ENCODE peak calls at places on chromosomes 4 and X, in six cellular contexts. Y is GM12892, D is HepG2, T is K562, L is H1, N is GM12878. X is an unnamed sample.

GRCh38 chr4:170591076-170591475 is 501.3 kb upstream of the AADAT start:
- DNase-seq in N (no peak), L (no peak), D (no peak), T (no peak), Y (no peak), X (no peak)

GRCh38 chr4:40563401-40563800 is 66.3 kb downstream of the RBM47 start:
- DNase-seq in L (no peak), D (peak; percentile 44), Y (no peak), T (no peak), N (no peak), X (no peak)

GRCh38 chr4:3879681-3880594 is 113.8 kb downstream of the ADRA2C start:
- DNase-seq in Y (peak; percentile 13), T (no peak), D (no peak), N (no peak), L (peak; percentile 61), X (peak; percentile 12)

GRCh38 chr4:112145820-112146813 is 863 bp downstream of the FAM241A start:
- DNase-seq in N (peak; percentile 17), T (peak; percentile 46), L (peak; percentile 72), Y (peak; percentile 47), D (no peak), X (peak; percentile 43)

GRCh38 chrX:106039920-106040319 is 1.4 kb upstream of the SERPINA7 start:
- DNase-seq in L (peak; percentile 33), D (peak; percentile 52), N (no peak), Y (no peak), T (no peak), X (no peak)

GRCh38 chr4:20219526-20219925 is 32.2 kb upstream of the SLIT2 start:
- DNase-seq in L (no peak), T (no peak), D (no peak), Y (no peak), N (no peak), X (no peak)

GRCh38 chrX:9913041-9913440 is 54.1 kb upstream of the CLDN34 start:
- DNase-seq in N (no peak), D (no peak), T (no peak), L (no peak), Y (no peak), X (no peak)

GRCh38 chrX:41382699-41383645 is 49.0 kb downstream of the DDX3X start:
- DNase-seq in D (no peak), T (no peak), N (no peak), L (no peak), Y (no peak), X (no peak)

GRCh38 chrX:10387011-10387410 is 230.2 kb downstream of the CLCN4 start:
- DNase-seq in L (no peak), Y (no peak), D (no peak), T (no peak), N (no peak), X (no peak)

GRCh38 chr4:119131160-119131559 is 4.5 kb upstream of the MYOZ2 start:
- DNase-seq in Y (no peak), N (no peak), D (no peak), T (no peak), L (no peak), X (no peak)

GRCh38 chr4:5956285-5957021 is 61.8 kb downstream of the C4orf50 start:
- DNase-seq in N (no peak), T (no peak), Y (no peak), D (peak; percentile 11), L (no peak), X (no peak)

GRCh38 chr4:10706236-10706635 is 21.7 kb upstream of the CLNK start:
- DNase-seq in D (no peak), L (no peak), T (no peak), Y (no peak), N (no peak), X (no peak)

GRCh38 chrX:259692-260355 is 21.4 kb upstream of the PLCXD1 start:
- DNase-seq in Y (no peak), N (no peak), D (no peak), T (peak; percentile 3), L (no peak), X (no peak)

GRCh38 chr4:171846232-171846631 is 33.0 kb downstream of the GALNTL6 start:
- DNase-seq in L (peak; percentile 82), Y (no peak), T (peak; percentile 21), D (peak; percentile 31), N (no peak), X (peak; percentile 8)

GRCh38 chr4:56424697-56425514 is 10.5 kb downstream of the PPAT start:
- DNase-seq in T (peak; percentile 24), N (no peak), D (no peak), L (no peak), Y (no peak), X (no peak)

GRCh38 chrX:16870861-16871584 is 861 bp upstream of the RBBP7 start:
- DNase-seq in T (no peak), N (no peak), D (no peak), Y (no peak), L (peak; percentile 61), X (no peak)

GRCh38 chrX:74133156-74133796 is 170.7 kb upstream of the ZCCHC13 start:
- DNase-seq in N (peak; percentile 19), D (peak; percentile 46), T (peak; percentile 39), L (no peak), Y (peak; percentile 19), X (no peak)

GRCh38 chr4:2861631-2862436 is 18.2 kb downstream of the ADD1 start:
- DNase-seq in N (no peak), L (peak; percentile 39), T (no peak), Y (no peak), D (no peak), X (no peak)

GRCh38 chr4:183797445-183798248 is 107.5 kb upstream of the STOX2 start:
- DNase-seq in T (no peak), D (no peak), N (no peak), L (peak; percentile 74), Y (no peak), X (no peak)

GRCh38 chr4:80471701-80472100 is 136.2 kb downstream of the CFAP299 start:
- DNase-seq in T (no peak), D (no peak), N (no peak), L (no peak), Y (no peak), X (no peak)

GRCh38 chr4:80465238-80465637 is 129.7 kb downstream of the CFAP299 start:
- DNase-seq in N (no peak), L (no peak), D (no peak), T (no peak), Y (no peak), X (no peak)

GRCh38 chr4:80462537-80463207 is 127.1 kb downstream of the CFAP299 start:
- DNase-seq in Y (no peak), D (no peak), L (no peak), N (peak; percentile 5), T (no peak), X (no peak)

GRCh38 chr4:80463509-80463908 is 128.0 kb downstream of the CFAP299 start:
- DNase-seq in L (no peak), Y (no peak), N (no peak), T (no peak), D (no peak), X (no peak)

DNA sequence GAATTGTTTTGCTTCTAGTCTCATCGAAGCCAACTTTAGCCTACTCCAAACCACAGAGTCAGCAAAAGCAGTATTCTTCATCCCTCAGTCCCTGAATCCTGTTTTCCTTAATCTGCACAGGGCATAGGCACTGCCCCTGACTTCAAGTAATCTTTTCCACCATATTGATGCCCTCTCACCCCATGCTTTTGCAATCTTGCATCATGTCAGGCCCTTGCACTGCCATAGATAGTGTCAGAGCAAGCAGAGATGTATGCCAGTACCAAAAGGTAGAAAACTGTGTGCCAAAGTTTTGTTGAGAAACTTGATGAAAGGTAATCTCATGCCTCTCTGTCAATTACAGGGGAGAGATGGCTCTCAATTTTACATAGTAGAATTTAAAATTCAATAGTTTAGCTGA is 131.1 kb downstream of the CFAP299 start:
- DNase-seq in D (no peak), T (no peak), L (no peak), Y (no peak), N (no peak), X (no peak)
- TF ChIP-seq TAF1 in D (no peak), T (no peak), L (no peak), Y (no peak), N (no peak), X (no peak)

GRCh38 chr4:1348746-1349145 is 1.7 kb downstream of the UVSSA start:
- DNase-seq in Y (no peak), T (no peak), L (no peak), D (no peak), N (no peak), X (no peak)

GRCh38 chr4:1348014-1348513 is 1.1 kb downstream of the UVSSA start:
- DNase-seq in L (no peak), D (no peak), N (no peak), T (peak; percentile 39), Y (no peak), X (no peak)

GRCh38 chr4:1346781-1347409 is at the start of gene UVSSA:
- DNase-seq in L (peak; percentile 100), Y (peak; percentile 100), D (peak; percentile 97), N (peak; percentile 97), T (peak; percentile 99), X (peak; percentile 100)

GRCh38 chr4:1345905-1346780 is 865 bp upstream of the UVSSA start:
- DNase-seq in Y (peak; percentile 56), L (peak; percentile 59), T (peak; percentile 64), N (no peak), D (peak; percentile 34), X (peak; percentile 65)

GRCh38 chr4:1347410-1347864 is 429 bp downstream of the UVSSA start:
- DNase-seq in N (no peak), Y (peak; percentile 74), L (peak; percentile 74), D (peak; percentile 50), T (no peak), X (peak; percentile 76)
- TF ChIP-seq POLR2A in N (peak; percentile 78), Y (peak; percentile 58), L (peak; percentile 49), D (peak; percentile 46), T (peak; percentile 62), X (peak; percentile 72)

GRCh38 chrX:71640002-71640401 is 21.7 kb upstream of the CXCR3 start:
- DNase-seq in T (no peak), D (no peak), N (no peak), Y (no peak), L (no peak), X (no peak)

GRCh38 chrX:71637253-71637618 is 18.9 kb upstream of the CXCR3 start:
- DNase-seq in Y (no peak), L (no peak), N (no peak), D (no peak), T (no peak), X (no peak)

GRCh38 chrX:71638409-71638808 is 20.1 kb upstream of the CXCR3 start:
- DNase-seq in Y (no peak), T (no peak), D (no peak), L (no peak), N (no peak), X (no peak)

GRCh38 chrX:71636438-71637252 is 18.3 kb upstream of the CXCR3 start:
- DNase-seq in D (no peak), T (no peak), Y (no peak), N (no peak), L (no peak), X (no peak)

DNA sequence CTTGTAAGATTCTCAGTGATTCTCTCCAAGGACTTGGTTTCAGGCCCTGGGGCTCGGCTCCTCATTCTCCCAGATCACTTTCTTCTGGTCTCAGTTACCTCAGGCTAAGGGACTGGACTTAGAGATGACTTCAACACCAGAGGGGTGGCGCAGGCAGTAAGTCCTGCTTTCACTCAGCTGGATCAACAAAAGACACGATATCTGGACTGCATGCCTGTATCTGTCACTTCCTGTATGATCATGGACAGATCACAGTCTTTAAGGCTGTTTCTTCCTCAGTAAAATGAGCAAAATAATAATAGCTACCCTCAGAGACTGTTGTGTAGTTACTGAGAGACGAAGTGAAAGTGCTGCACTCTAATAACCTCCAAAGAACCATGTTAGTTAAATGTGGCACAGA is 19.5 kb upstream of the CXCR3 start:
- DNase-seq in D (no peak), Y (no peak), T (no peak), L (no peak), N (no peak), X (no peak)
- TF ChIP-seq TAF1 in D (no peak), Y (no peak), T (no peak), L (no peak), N (no peak), X (no peak)

GRCh38 chrX:129540068-129540653 is at the start of gene OCRL:
- DNase-seq in Y (peak; percentile 50), N (no peak), D (peak; percentile 51), L (peak; percentile 72), T (peak; percentile 73), X (peak; percentile 46)
- TF ChIP-seq POLR2A in Y (no peak), N (no peak), D (peak; percentile 29), L (peak; percentile 25), T (peak; percentile 73), X (no peak)